ENCODE peak calls at places on chromosomes 13 and 19, in five cellular contexts. V is lung microvascular endothelial cell; O is activated naive CD4-positive, alpha-beta T cell; Y is mucosa of descending colon; W is hippocampal formation. K is an unnamed sample.

GRCh38 chr19:56245062-56245740 is 27.3 kb upstream of the EDDM13 start:
- DNase-seq in O (no peak), W (no peak), V (no peak), Y (no peak), K (no peak)

GRCh38 chr13:89457977-89458376 is 1786.8 kb downstream of the SLITRK5 start:
- DNase-seq in Y (no peak), O (no peak), V (no peak), W (no peak), K (peak; percentile 13)

GRCh38 chr19:16382775-16383543 is 58.3 kb downstream of the KLF2 start:
- DNase-seq in O (peak; percentile 24), V (peak; percentile 94), W (peak; percentile 65), Y (peak; percentile 92), K (peak; percentile 92)

GRCh38 chr13:107339209-107339608 is 771.3 kb upstream of the ARGLU1 start:
- DNase-seq in O (no peak), Y (no peak), V (no peak), W (no peak), K (peak; percentile 4)

GRCh38 chr19:3397266-3398022 is 31.1 kb downstream of the NFIC start:
- DNase-seq in W (no peak), Y (peak; percentile 79), V (no peak), O (no peak), K (peak; percentile 78)

GRCh38 chr19:49119411-49120324 is at the start of gene PPFIA3:
- DNase-seq in O (no peak), V (peak; percentile 78), W (no peak), Y (peak; percentile 70), K (peak; percentile 75)

GRCh38 chr13:23598371-23598770 is 28.2 kb downstream of the TNFRSF19 start:
- DNase-seq in O (no peak), W (no peak), V (no peak), Y (no peak), K (no peak)

GRCh38 chr13:73676550-73677040 is 457.6 kb downstream of the KLF12 start:
- DNase-seq in V (no peak), Y (peak; percentile 66), O (no peak), W (no peak), K (no peak)

GRCh38 chr13:94608586-94608985 is 6.9 kb downstream of the GPR180 start:
- DNase-seq in Y (no peak), V (no peak), W (peak; percentile 57), O (no peak), K (no peak)

GRCh38 chr13:50071399-50071798 is 56.2 kb downstream of the KCNRG start:
- DNase-seq in W (no peak), Y (no peak), V (no peak), O (no peak), K (no peak)

GRCh38 chr13:24742986-24743385 is 21.0 kb upstream of the RNF17 start:
- DNase-seq in O (no peak), Y (no peak), W (no peak), V (no peak), K (no peak)

GRCh38 chr13:75255159-75255558 is 226.8 kb downstream of the TBC1D4 start:
- DNase-seq in V (no peak), W (no peak), O (no peak), Y (no peak), K (no peak)

GRCh38 chr19:405138-405965 is 3.6 kb downstream of the C2CD4C start:
- DNase-seq in Y (peak; percentile 29), V (no peak), O (no peak), W (no peak), K (peak; percentile 7)

GRCh38 chr13:82717249-82717648 is 1165.0 kb downstream of the SLITRK1 start:
- DNase-seq in V (peak; percentile 49), O (no peak), W (peak; percentile 84), Y (no peak), K (no peak)

GRCh38 chr19:33080761-33081681 is at the start of gene GPATCH1:
- DNase-seq in V (peak; percentile 88), W (peak; percentile 85), O (peak; percentile 68), Y (peak; percentile 96), K (peak; percentile 96)

GRCh38 chr13:51222510-51223283 is 499 bp downstream of the FAM124A start:
- DNase-seq in W (no peak), Y (no peak), O (no peak), V (peak; percentile 18), K (peak; percentile 51)

GRCh38 chr19:41239363-41239762 is 20.3 kb downstream of the AXL start:
- DNase-seq in Y (no peak), W (no peak), O (no peak), V (no peak), K (no peak)

GRCh38 chr19:35264281-35265125 is 4.3 kb upstream of the USF2 start:
- DNase-seq in O (no peak), V (no peak), W (no peak), Y (no peak), K (no peak)

GRCh38 chr13:43787518-43787891 is 733 bp upstream of the ENOX1 start:
- DNase-seq in W (no peak), Y (no peak), V (no peak), O (no peak), K (no peak)

GRCh38 chr13:114068723-114069322 is 63.6 kb downstream of the RASA3 start:
- DNase-seq in O (no peak), W (no peak), Y (no peak), V (peak; percentile 39), K (no peak)

GRCh38 chr19:4354897-4355296 is 11.5 kb downstream of the MPND start:
- DNase-seq in O (no peak), W (no peak), Y (no peak), V (no peak), K (peak; percentile 3)

GRCh38 chr19:34678421-34678820 is 943 bp downstream of the ZNF302 start:
- DNase-seq in O (no peak), V (no peak), Y (peak; percentile 12), W (no peak), K (no peak)

GRCh38 chr13:100983111-100983510 is 308.5 kb upstream of the TMTC4 start:
- DNase-seq in V (no peak), O (no peak), W (no peak), Y (no peak), K (no peak)

GRCh38 chr19:29745253-29745652 is 30.2 kb upstream of the C19orf12 start:
- DNase-seq in O (no peak), Y (no peak), W (no peak), V (no peak), K (peak; percentile 64)

GRCh38 chr19:15469513-15470297 is 5.4 kb upstream of the RASAL3 start:
- DNase-seq in Y (no peak), W (no peak), O (no peak), V (peak; percentile 23), K (peak; percentile 55)

GRCh38 chr19:7850429-7850819 is 20.4 kb downstream of the EVI5L start:
- DNase-seq in Y (no peak), W (no peak), O (no peak), V (no peak), K (no peak)

GRCh38 chr19:19486343-19487076 is 28.8 kb downstream of the TSSK6 start:
- DNase-seq in W (no peak), Y (no peak), V (no peak), O (no peak), K (no peak)

GRCh38 chr19:55418185-55418584 is 10.6 kb upstream of the UBE2S start:
- DNase-seq in W (peak; percentile 80), O (no peak), V (peak; percentile 82), Y (peak; percentile 80), K (peak; percentile 83)

GRCh38 chr13:25380741-25381324 is 9.1 kb downstream of the ATP8A2 start:
- DNase-seq in Y (no peak), V (no peak), W (no peak), O (no peak), K (no peak)

GRCh38 chr19:21750586-21751128 is 16.7 kb downstream of the ZNF100 start:
- DNase-seq in Y (no peak), W (no peak), O (no peak), V (no peak), K (no peak)

GRCh38 chr19:10517361-10517759 is at the start of gene S1PR5:
- DNase-seq in V (peak; percentile 26), O (no peak), Y (no peak), W (peak; percentile 76), K (peak; percentile 72)

GRCh38 chr13:27171244-27171829 is at the start of gene USP12:
- DNase-seq in Y (no peak), V (peak; percentile 78), W (no peak), O (peak; percentile 50), K (no peak)

GRCh38 chr13:44734204-44734707 is 158.1 kb upstream of the TSC22D1 start:
- DNase-seq in Y (no peak), V (no peak), O (no peak), W (no peak), K (peak; percentile 31)

GRCh38 chr13:27131202-27131623 is 40.4 kb downstream of the USP12 start:
- DNase-seq in Y (peak; percentile 41), O (no peak), V (peak; percentile 15), W (no peak), K (no peak)

GRCh38 chr19:54430306-54431254 is 15.3 kb downstream of the TTYH1 start:
- DNase-seq in V (peak; percentile 52), O (no peak), W (no peak), Y (peak; percentile 52), K (peak; percentile 89)

GRCh38 chr19:4760285-4760650 is 31.3 kb upstream of the FEM1A start:
- DNase-seq in Y (no peak), W (no peak), V (no peak), O (no peak), K (no peak)

GRCh38 chr13:28474491-28475134 is 20.3 kb downstream of the FLT1 start:
- DNase-seq in V (no peak), W (no peak), Y (no peak), O (no peak), K (no peak)

GRCh38 chr13:64801768-64802167 is 2428.4 kb downstream of the PCDH9 start:
- DNase-seq in W (no peak), V (no peak), O (no peak), Y (no peak), K (no peak)

GRCh38 chr19:34603003-34603402 is 74.0 kb downstream of the SCGB2B2 start:
- DNase-seq in V (no peak), Y (no peak), O (no peak), W (no peak), K (no peak)

GRCh38 chr19:48969276-48970138 is 4.4 kb downstream of the FTL start:
- DNase-seq in V (no peak), O (no peak), Y (no peak), W (no peak), K (peak; percentile 65)